ENCODE peak calls at places on chromosomes 4 and X, in four cellular contexts. R is mucosa of descending colon; D is activated CD4-positive, alpha-beta T cell treated with anti-CD3 and anti-CD28 coated beads, Interleukin-2, amount 10 ng/mL, durations not matched to agents 7 days and 5 days; I is NAMALWA. X is an unnamed sample.

GRCh38 chrX:20173856-20174255 is 32.2 kb upstream of the EIF1AX start:
- DNase-seq in D (no peak), R (no peak), I (no peak), X (no peak)

GRCh38 chr4:102730968-102731533 is 29.7 kb downstream of the MANBA start:
- DNase-seq in I (peak; percentile 17), D (no peak), R (no peak), X (no peak)

GRCh38 chr4:38323141-38323634 is 340.8 kb upstream of the KLF3 start:
- DNase-seq in D (no peak), I (peak; percentile 52), R (no peak), X (no peak)

GRCh38 chr4:151620066-151620465 is 140.7 kb downstream of the GATB start:
- DNase-seq in R (no peak), I (no peak), D (no peak), X (no peak)

GRCh38 chr4:184819786-184820185 is 6.0 kb downstream of the ACSL1 start:
- DNase-seq in D (no peak), I (no peak), R (no peak), X (no peak)

GRCh38 chr4:13821522-13821921 is 194.0 kb upstream of the BOD1L1 start:
- DNase-seq in R (no peak), D (no peak), I (no peak), X (no peak)

GRCh38 chrX:153474718-153475117 is 4.3 kb upstream of the HAUS7 start:
- DNase-seq in R (peak; percentile 69), I (no peak), D (peak; percentile 12), X (peak; percentile 21)

GRCh38 chr4:168528131-168528949 is 31.5 kb downstream of the PALLD start:
- DNase-seq in R (no peak), I (no peak), D (no peak), X (no peak)

GRCh38 chrX:130682990-130683389 is 220.0 kb downstream of the ENOX2 start:
- DNase-seq in D (no peak), I (no peak), R (no peak), X (no peak)

GRCh38 chr4:22661443-22661842 is 31.3 kb upstream of the GBA3 start:
- DNase-seq in R (no peak), D (no peak), I (no peak), X (no peak)

GRCh38 chrX:39418132-39418935 is 617.1 kb downstream of the MID1IP1 start:
- DNase-seq in I (no peak), R (no peak), D (no peak), X (no peak)

GRCh38 chr4:8347660-8348059 is 78.1 kb downstream of the HTRA3 start:
- DNase-seq in D (no peak), R (no peak), I (no peak), X (no peak)

GRCh38 chrX:2967012-2967411 is 37.9 kb upstream of the ARSD start:
- DNase-seq in D (no peak), R (no peak), I (no peak), X (no peak)

X was measured in RPMI8226.